ENCODE peak calls at places on chromosomes 12 and 14, in eight cellular contexts. I, M, B, Y, F, X, L and W are unnamed samples.

GRCh38 chr12:131095826-131096680 is 142.3 kb downstream of the ADGRD1 start:
- DNase-seq in I (no peak), M (no peak), B (no peak), Y (peak), F (no peak), X (no peak), L (no peak), W (no peak)

GRCh38 chr12:45327823-45328383 is 112.0 kb downstream of the ANO6 start:
- DNase-seq in I (no peak), M (no peak), B (no peak), Y (no peak), F (no peak), X (no peak), L (no peak), W (no peak)

GRCh38 chr12:53756300-53757094 is 4.7 kb upstream of the CISTR start:
- DNase-seq in I (no peak), M (no peak), B (no peak), Y (no peak), F (peak), X (no peak), L (no peak), W (peak)

GRCh38 chr12:32605326-32606095 is 73.6 kb upstream of the DNM1L start:
- DNase-seq in I (no peak), M (no peak), B (no peak), Y (no peak), F (no peak), X (no peak), L (no peak), W (no peak)

GRCh38 chr12:559208-559905 is 99.6 kb downstream of the B4GALNT3 start:
- DNase-seq in I (no peak), M (no peak), B (no peak), Y (no peak), F (no peak), X (no peak), L (no peak), W (no peak)

GRCh38 chr12:127125607-127126259 is 1141.2 kb upstream of the TMEM132C start:
- DNase-seq in I (peak), M (peak), B (peak), Y (no peak), F (no peak), X (peak), L (no peak), W (no peak)

GRCh38 chr12:104684884-104685283 is 228.1 kb downstream of the CHST11 start:
- DNase-seq in I (no peak), M (no peak), B (no peak), Y (no peak), F (no peak), X (no peak), L (no peak), W (no peak)

GRCh38 chr14:102914474-102915291 is 7.8 kb upstream of the AMN start:
- DNase-seq in I (no peak), M (no peak), B (no peak), Y (no peak), F (no peak), X (no peak), L (no peak), W (no peak)

GRCh38 chr12:49909826-49910225 is 6.1 kb upstream of the FAIM2 start:
- DNase-seq in I (peak), M (no peak), B (no peak), Y (peak), F (peak), X (peak), L (no peak), W (peak)

GRCh38 chr12:52710744-52711143 is 7.4 kb upstream of the KRT77 start:
- DNase-seq in I (no peak), M (no peak), B (no peak), Y (no peak), F (peak), X (no peak), L (no peak), W (no peak)

GRCh38 chr12:51871918-51872688 is 15.8 kb upstream of the ANKRD33 start:
- DNase-seq in I (no peak), M (no peak), B (no peak), Y (no peak), F (no peak), X (peak), L (no peak), W (no peak)

GRCh38 chr12:84435682-84436081 is 476.9 kb downstream of the SLC6A15 start:
- DNase-seq in I (no peak), M (no peak), B (no peak), Y (no peak), F (no peak), X (no peak), L (no peak), W (no peak)

GRCh38 chr12:70609203-70609602 is 28.0 kb downstream of the PTPRB start:
- DNase-seq in I (no peak), M (no peak), B (no peak), Y (no peak), F (no peak), X (no peak), L (peak), W (no peak)

GRCh38 chr12:8145754-8146415 is 10.9 kb upstream of the ZNF705A start:
- DNase-seq in I (no peak), M (no peak), B (no peak), Y (peak), F (no peak), X (no peak), L (no peak), W (peak)

GRCh38 chr12:15757553-15758255 is 31.5 kb downstream of the EPS8 start:
- DNase-seq in I (peak), M (peak), B (no peak), Y (no peak), F (peak), X (no peak), L (no peak), W (no peak)

GRCh38 chr12:29751676-29752075 is 32.1 kb downstream of the TMTC1 start:
- DNase-seq in I (no peak), M (no peak), B (no peak), Y (no peak), F (no peak), X (no peak), L (no peak), W (no peak)

GRCh38 chr14:59474172-59474571 is 9.0 kb upstream of the GPR135 start:
- DNase-seq in I (no peak), M (no peak), B (no peak), Y (no peak), F (no peak), X (no peak), L (no peak), W (no peak)

GRCh38 chr12:67107235-67107634 is 161.9 kb upstream of the CAND1 start:
- DNase-seq in I (no peak), M (no peak), B (no peak), Y (no peak), F (no peak), X (no peak), L (no peak), W (no peak)

GRCh38 chr12:32274665-32275064 is 124.7 kb upstream of the FGD4 start:
- DNase-seq in I (no peak), M (no peak), B (no peak), Y (no peak), F (no peak), X (no peak), L (no peak), W (no peak)

GRCh38 chr14:82565825-82566224 is 1032.2 kb upstream of the SEL1L start:
- DNase-seq in I (no peak), M (no peak), B (no peak), Y (no peak), F (no peak), X (no peak), L (no peak), W (no peak)

GRCh38 chr14:87994974-87995373 is 2.0 kb upstream of the GALC start:
- DNase-seq in I (no peak), M (no peak), B (peak), Y (no peak), F (no peak), X (no peak), L (no peak), W (no peak)

GRCh38 chr12:52540531-52540930 is 12.4 kb downstream of the KRT71 start:
- DNase-seq in I (no peak), M (no peak), B (no peak), Y (no peak), F (no peak), X (no peak), L (no peak), W (no peak)

GRCh38 chr14:91350813-91351507 is 66.7 kb downstream of the CCDC88C start:
- DNase-seq in I (no peak), M (no peak), B (peak), Y (no peak), F (peak), X (no peak), L (no peak), W (no peak)

GRCh38 chr12:64395739-64396138 is 5.2 kb upstream of the C12orf56 start:
- DNase-seq in I (no peak), M (no peak), B (no peak), Y (no peak), F (no peak), X (no peak), L (no peak), W (no peak)

GRCh38 chr12:64709429-64709828 is 49.8 kb downstream of the GNS start:
- DNase-seq in I (no peak), M (no peak), B (no peak), Y (no peak), F (no peak), X (no peak), L (no peak), W (no peak)

GRCh38 chr14:103847954-103848719 is 762 bp upstream of the PPP1R13B start:
- DNase-seq in I (no peak), M (no peak), B (no peak), Y (peak), F (no peak), X (peak), L (peak), W (no peak)

GRCh38 chr14:59349154-59349772 is 115.9 kb downstream of the GPR135 start:
- DNase-seq in I (no peak), M (no peak), B (no peak), Y (no peak), F (no peak), X (no peak), L (no peak), W (no peak)

GRCh38 chr12:105334001-105334400 is 3.5 kb downstream of the C12orf75 start:
- DNase-seq in I (no peak), M (no peak), B (no peak), Y (no peak), F (no peak), X (no peak), L (no peak), W (no peak)

GRCh38 chr12:124842073-124842749 is 21.5 kb downstream of the SCARB1 start:
- DNase-seq in I (no peak), M (no peak), B (no peak), Y (no peak), F (no peak), X (no peak), L (peak), W (no peak)

GRCh38 chr12:124837958-124838803 is 25.5 kb downstream of the SCARB1 start:
- DNase-seq in I (peak), M (peak), B (no peak), Y (no peak), F (no peak), X (no peak), L (peak), W (no peak)

GRCh38 chr12:124844411-124845397 is 19.0 kb downstream of the SCARB1 start:
- DNase-seq in I (no peak), M (no peak), B (no peak), Y (no peak), F (no peak), X (no peak), L (no peak), W (no peak)

GRCh38 chr12:124842800-124843510 is 20.7 kb downstream of the SCARB1 start:
- DNase-seq in I (no peak), M (no peak), B (no peak), Y (no peak), F (no peak), X (no peak), L (no peak), W (no peak)

DNA sequence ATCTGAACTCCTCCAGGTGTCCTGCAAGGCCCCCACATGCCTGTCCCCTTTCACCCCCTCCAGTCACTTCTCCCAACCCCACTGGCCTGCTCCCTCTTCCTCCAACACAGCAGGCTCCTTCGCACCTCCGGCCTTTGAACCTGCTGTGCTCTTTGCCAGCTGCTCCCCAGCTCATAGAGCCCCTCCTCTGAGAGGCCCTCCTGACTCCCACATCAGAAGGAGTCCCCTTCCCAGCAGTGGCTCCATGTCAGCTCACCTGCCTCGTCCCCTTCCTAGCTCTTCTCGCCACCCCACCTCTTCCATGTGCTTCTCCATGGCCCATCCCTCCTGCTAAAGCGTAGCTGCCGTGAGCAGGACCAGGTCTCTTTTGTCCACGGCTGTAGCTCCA is 22.1 kb downstream of the SCARB1 start:
- DNase-seq in I (no peak), M (no peak), B (no peak), Y (no peak), F (no peak), X (no peak), L (no peak), W (no peak)
- TF ChIP-seq MAX in I (no peak), M (no peak), B (no peak), Y (no peak), F (no peak), X (no peak), L (no peak), W (no peak)

GRCh38 chr14:60653709-60654161 is 4.5 kb upstream of the SIX1 start:
- DNase-seq in I (no peak), M (no peak), B (no peak), Y (no peak), F (no peak), X (no peak), L (no peak), W (peak)

GRCh38 chr14:60653388-60653690 is 4.1 kb upstream of the SIX1 start:
- DNase-seq in I (no peak), M (no peak), B (no peak), Y (peak), F (no peak), X (no peak), L (peak), W (peak)

GRCh38 chr14:60651051-60651935 is 2.0 kb upstream of the SIX1 start:
- DNase-seq in I (no peak), M (no peak), B (no peak), Y (no peak), F (no peak), X (no peak), L (no peak), W (no peak)

GRCh38 chr14:60651936-60652673 is 2.8 kb upstream of the SIX1 start:
- DNase-seq in I (no peak), M (no peak), B (no peak), Y (peak), F (no peak), X (no peak), L (peak), W (no peak)

DNA sequence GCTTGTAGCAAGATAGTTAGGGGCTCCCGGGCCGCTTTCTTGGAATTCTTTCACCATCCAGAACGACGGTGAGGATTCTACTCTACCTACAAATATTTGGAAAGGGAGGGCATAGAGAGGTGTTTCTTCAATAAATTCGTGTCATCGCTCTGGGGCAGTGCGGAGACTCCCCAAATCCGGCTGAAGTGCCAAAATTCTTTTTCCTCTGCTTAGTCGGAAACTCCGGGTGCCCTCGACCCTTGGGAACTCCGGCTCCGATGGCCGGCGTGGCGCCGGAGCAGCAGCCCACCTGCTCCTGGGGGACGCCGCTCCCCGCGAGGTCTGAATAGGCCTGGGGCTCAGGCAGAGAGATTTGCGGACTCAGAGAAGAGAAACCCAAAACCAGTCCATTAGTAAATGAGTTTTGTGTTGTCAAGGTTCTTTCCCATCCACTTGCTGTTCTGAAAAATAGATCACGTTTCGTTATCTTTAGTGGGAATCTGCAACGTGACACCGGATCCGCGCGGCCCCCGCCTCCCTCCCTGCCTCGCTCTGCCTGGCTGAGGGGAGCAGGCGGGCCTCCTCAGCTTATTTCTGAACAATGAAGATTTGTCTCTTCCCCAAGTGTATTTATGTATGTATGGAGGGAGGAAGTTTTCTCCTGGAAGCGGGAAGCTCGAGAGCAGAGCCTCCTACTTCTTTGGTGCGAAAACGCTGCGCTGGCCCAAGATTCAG is 3.6 kb upstream of the SIX1 start:
- DNase-seq in I (no peak), M (no peak), B (no peak), Y (peak), F (no peak), X (no peak), L (peak), W (no peak)
- TF ChIP-seq MAX in I (no peak), M (no peak), B (no peak), Y (no peak), F (no peak), X (no peak), L (peak), W (no peak)

GRCh38 chr12:111462134-111462821 is 56.6 kb downstream of the SH2B3 start:
- DNase-seq in I (no peak), M (no peak), B (no peak), Y (no peak), F (peak), X (no peak), L (no peak), W (no peak)

GRCh38 chr12:111467092-111467861 is 61.6 kb downstream of the SH2B3 start:
- DNase-seq in I (no peak), M (peak), B (no peak), Y (no peak), F (no peak), X (no peak), L (no peak), W (peak)

GRCh38 chr12:111469406-111469805 is 63.7 kb downstream of the SH2B3 start:
- DNase-seq in I (no peak), M (no peak), B (no peak), Y (no peak), F (no peak), X (no peak), L (no peak), W (no peak)

DNA sequence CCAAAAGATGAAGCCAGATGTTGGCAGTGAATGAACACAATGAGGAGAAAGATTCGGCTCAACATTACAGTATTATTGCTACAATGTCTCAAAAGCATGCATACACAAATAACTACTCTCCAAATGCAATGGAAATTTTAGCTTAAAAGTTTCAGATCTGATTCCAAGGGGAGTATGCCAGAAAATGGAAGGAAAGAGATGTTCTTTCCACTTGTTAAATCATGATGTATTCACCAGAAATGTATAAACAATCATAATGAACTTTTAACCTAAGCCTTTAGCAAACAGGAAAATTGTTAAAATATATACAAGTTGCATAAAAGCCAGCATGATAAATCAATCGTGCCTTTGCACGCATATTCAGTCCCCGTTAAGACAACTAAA is 62.1 kb downstream of the SH2B3 start:
- DNase-seq in I (no peak), M (no peak), B (no peak), Y (no peak), F (no peak), X (no peak), L (no peak), W (no peak)
- TF ChIP-seq MAX in I (no peak), M (no peak), B (no peak), Y (no peak), F (no peak), X (no peak), L (no peak), W (no peak)

GRCh38 chr14:77838756-77839565 is 39.1 kb downstream of the ADCK1 start:
- DNase-seq in I (no peak), M (no peak), B (no peak), Y (no peak), F (no peak), X (no peak), L (no peak), W (no peak)
- TF ChIP-seq MAX in I (no peak), M (no peak), B (no peak), Y (no peak), F (no peak), X (no peak), L (no peak), W (no peak)

DNA sequence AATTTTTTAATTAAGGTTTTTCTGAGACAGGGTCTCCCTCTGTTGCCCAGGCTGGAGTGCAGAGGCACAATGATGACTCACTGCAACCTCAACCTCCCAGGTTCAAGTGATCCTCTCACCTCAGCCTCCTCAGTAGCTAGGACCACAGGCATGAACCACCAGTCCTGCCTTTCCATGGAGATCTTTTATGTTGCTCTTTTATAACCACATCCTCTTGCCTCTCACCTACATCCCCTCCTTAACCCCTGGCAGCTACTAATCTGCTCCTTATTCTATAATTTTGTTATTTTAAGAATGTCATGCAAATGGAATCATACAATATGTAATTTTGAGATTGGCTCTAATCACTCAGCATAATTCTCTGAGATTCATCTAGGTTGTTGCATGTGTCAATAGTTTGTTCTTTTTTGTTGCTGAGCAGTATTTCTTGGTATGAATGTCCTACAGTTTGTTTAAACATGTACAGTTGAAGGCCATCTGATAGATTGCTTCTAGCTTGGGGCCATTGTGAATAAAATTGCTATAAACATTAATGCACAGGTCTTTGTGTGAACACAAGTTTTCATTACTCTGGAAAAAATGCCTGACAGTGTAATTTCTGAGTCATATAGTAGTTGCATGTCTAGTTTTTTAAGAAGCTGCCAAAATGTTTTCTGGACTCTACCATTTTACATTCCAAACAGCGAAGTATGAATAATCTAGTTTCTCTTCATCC is 249.2 kb upstream of the AMIGO2 start:
- DNase-seq in I (no peak), M (no peak), B (no peak), Y (no peak), F (no peak), X (no peak), L (no peak), W (no peak)
- TF ChIP-seq MAX in I (no peak), M (no peak), B (no peak), Y (no peak), F (no peak), X (no peak), L (no peak), W (no peak)